ENCODE peak calls at places on chromosomes 2 and 18, in four cellular contexts. R is HEK293T, X is RWPE1, J is MM.1S. T is an unnamed sample.

GRCh38 chr2:1234731-1235308 is 178.4 kb upstream of the TPO start:
- DNase-seq in R (no peak), X (no peak), J (no peak), T (no peak)

GRCh38 chr2:234879671-234880455 is 72.0 kb upstream of the SH3BP4 start:
- DNase-seq in R (no peak), X (no peak), J (no peak), T (peak)

GRCh38 chr2:134611316-134611715 is 107.5 kb downstream of the TMEM163 start:
- DNase-seq in R (no peak), X (no peak), J (no peak), T (no peak)

GRCh38 chr2:46179037-46179621 is 118.1 kb upstream of the EPAS1 start:
- DNase-seq in R (no peak), X (no peak), J (no peak), T (peak)

GRCh38 chr2:70645733-70646420 is 92.3 kb upstream of the TGFA start:
- DNase-seq in R (peak), X (peak), J (peak), T (no peak)

GRCh38 chr2:43464546-43464945 is 131.3 kb downstream of the THADA start:
- DNase-seq in R (no peak), X (no peak), J (no peak), T (no peak)

GRCh38 chr2:234377761-234378341 is 119.0 kb downstream of the ARL4C start:
- DNase-seq in R (no peak), X (no peak), J (no peak), T (no peak)

GRCh38 chr2:27860111-27860510 is 30.1 kb downstream of the RBKS start:
- DNase-seq in R (no peak), X (peak), J (no peak), T (peak)

GRCh38 chr2:47602996-47603395 is 179.9 kb upstream of the MSH6 start:
- DNase-seq in R (no peak), X (no peak), J (no peak), T (no peak)

GRCh38 chr2:47779416-47779790 is 3.5 kb upstream of the MSH6 start:
- DNase-seq in R (no peak), X (no peak), J (no peak), T (no peak)

GRCh38 chr2:200966770-200967169 is 3.3 kb upstream of the ORC2 start:
- DNase-seq in R (peak), X (peak), J (no peak), T (peak)

GRCh38 chr2:111694690-111695089 is 189.3 kb downstream of the ANAPC1 start:
- DNase-seq in R (no peak), X (no peak), J (no peak), T (peak)

GRCh38 chr2:190532581-190532980 is 1.9 kb downstream of the NEMP2 start:
- DNase-seq in R (no peak), X (no peak), J (no peak), T (no peak)

GRCh38 chr2:136407952-136408318 is 290.0 kb upstream of the CXCR4 start:
- DNase-seq in R (no peak), X (no peak), J (no peak), T (peak)

GRCh38 chr2:25561136-25561850 is 112.1 kb downstream of the DTNB start:
- DNase-seq in R (no peak), X (no peak), J (no peak), T (no peak)

GRCh38 chr2:160968183-160968582 is 192.0 kb upstream of the TANK start:
- DNase-seq in R (no peak), X (no peak), J (no peak), T (no peak)

GRCh38 chr2:217256261-217256660 is 396.4 kb upstream of the TNP1 start:
- DNase-seq in R (no peak), X (no peak), J (no peak), T (no peak)

GRCh38 chr2:238174701-238175100 is 15.9 kb downstream of the ERFE start:
- DNase-seq in R (no peak), X (no peak), J (no peak), T (no peak)

GRCh38 chr2:172969171-172969570 is 106.5 kb upstream of the MAP3K20 start:
- DNase-seq in R (no peak), X (no peak), J (no peak), T (no peak)

GRCh38 chr2:235314371-235314915 is 179.4 kb upstream of the AGAP1 start:
- DNase-seq in R (no peak), X (no peak), J (no peak), T (no peak)

GRCh38 chr2:44362207-44363015 is 664 bp downstream of the CAMKMT start:
- DNase-seq in R (peak), X (peak), J (peak), T (peak)

GRCh38 chr2:177588671-177589070 is 196.1 kb downstream of the AGPS start:
- DNase-seq in R (no peak), X (no peak), J (no peak), T (no peak)

GRCh38 chr2:204566439-204566838 is 21.2 kb downstream of the PARD3B start:
- DNase-seq in R (no peak), X (no peak), J (no peak), T (no peak)

GRCh38 chr2:234981197-234982095 is 29.6 kb downstream of the SH3BP4 start:
- DNase-seq in R (peak), X (peak), J (no peak), T (peak)

GRCh38 chr18:25535495-25535894 is 183.5 kb upstream of the ZNF521 start:
- DNase-seq in R (no peak), X (no peak), J (no peak), T (no peak)

GRCh38 chr2:66569321-66569851 is 134.5 kb downstream of the MEIS1 start:
- DNase-seq in R (peak), X (no peak), J (no peak), T (no peak)

GRCh38 chr18:8948471-8949149 is 153.9 kb upstream of the NDUFV2 start:
- DNase-seq in R (no peak), X (peak), J (no peak), T (peak)

GRCh38 chr18:10299686-10300085 is 154.7 kb upstream of the APCDD1 start:
- DNase-seq in R (no peak), X (no peak), J (no peak), T (no peak)

GRCh38 chr2:173734686-173735308 is 230.4 kb downstream of the SP3 start:
- DNase-seq in R (no peak), X (no peak), J (no peak), T (no peak)

GRCh38 chr2:7324706-7325105 is 407.5 kb downstream of the RNF144A start:
- DNase-seq in R (no peak), X (no peak), J (no peak), T (no peak)

GRCh38 chr2:96157649-96158553 is 12.7 kb upstream of the DUSP2 start:
- DNase-seq in R (no peak), X (no peak), J (no peak), T (no peak)